ENCODE peak calls at places on chromosomes 7 and 10, in seven cellular contexts. M is uterus; V is NCI-H1092; U is sigmoid colon; K is chondrocyte; Z is Caki2; R is activated CD4-positive, alpha-beta T cell treated with anti-CD3 and anti-CD28 coated beads, Interleukin-2, amount 50 U/mL, for 1 hour. N is an unnamed sample.

GRCh38 chr7:17558558-17559332 is 260.3 kb downstream of the AHR start:
- DNase-seq in R (no peak), Z (peak; percentile 86), V (no peak), K (no peak), U (no peak), M (no peak), N (no peak)

GRCh38 chr10:77873558-77874380 is 52.8 kb downstream of the DLG5 start:
- DNase-seq in Z (peak; percentile 40), R (no peak), U (peak; percentile 91), K (no peak), M (peak; percentile 69), V (no peak), N (peak; percentile 59)

GRCh38 chr7:104973909-104974415 is 40.0 kb upstream of the KMT2E start:
- DNase-seq in V (no peak), U (no peak), R (no peak), Z (no peak), M (no peak), K (no peak), N (no peak)

GRCh38 chr7:91242097-91242846 is 22.0 kb upstream of the FZD1 start:
- DNase-seq in V (no peak), K (no peak), R (no peak), Z (peak; percentile 22), M (no peak), U (no peak), N (no peak)

GRCh38 chr7:38463277-38464224 is 167.6 kb downstream of the AMPH start:
- DNase-seq in Z (no peak), K (peak; percentile 91), V (no peak), R (peak; percentile 67), U (peak; percentile 73), M (peak; percentile 57), N (no peak)

GRCh38 chr7:132491546-132491945 is 84.7 kb downstream of the PLXNA4 start:
- DNase-seq in V (no peak), M (no peak), Z (no peak), U (no peak), K (no peak), R (no peak), N (no peak)

GRCh38 chr7:32070051-32070405 is 179 bp downstream of the PDE1C start:
- DNase-seq in M (no peak), V (no peak), R (no peak), Z (no peak), U (no peak), K (no peak), N (no peak)

GRCh38 chr10:31929986-31930675 is 1.5 kb upstream of the ARHGAP12 start:
- DNase-seq in V (no peak), Z (peak; percentile 46), R (no peak), M (no peak), U (no peak), K (no peak), N (no peak)

GRCh38 chr10:12463459-12463838 is 114.1 kb downstream of the CAMK1D start:
- DNase-seq in V (no peak), R (no peak), U (no peak), K (no peak), M (no peak), Z (no peak), N (no peak)

GRCh38 chr7:47474937-47475879 is 106.7 kb downstream of the TNS3 start:
- DNase-seq in K (no peak), U (peak; percentile 91), Z (peak; percentile 97), M (peak; percentile 83), V (no peak), R (peak; percentile 2), N (no peak)

GRCh38 chr7:140176271-140176701 is 497 bp downstream of the KDM7A start:
- DNase-seq in Z (no peak), K (no peak), U (no peak), V (peak; percentile 30), M (peak; percentile 36), R (peak; percentile 8), N (no peak)

GRCh38 chr10:45181483-45181882 is 133.9 kb downstream of the OR13A1 start:
- DNase-seq in R (no peak), M (no peak), U (peak; percentile 73), Z (no peak), V (no peak), K (no peak), N (no peak)

GRCh38 chr10:121024905-121025584 is 173.9 kb downstream of the WDR11 start:
- DNase-seq in M (peak; percentile 22), V (no peak), K (no peak), R (no peak), U (peak; percentile 76), Z (no peak), N (no peak)

GRCh38 chr10:52771534-52772455 is 789 bp downstream of the MBL2 start:
- DNase-seq in K (no peak), V (no peak), R (no peak), U (no peak), M (no peak), Z (peak; percentile 18), N (no peak)

GRCh38 chr10:117663750-117664149 is 121.2 kb downstream of the EMX2 start:
- DNase-seq in Z (peak; percentile 58), R (no peak), K (no peak), U (no peak), M (no peak), V (no peak), N (no peak)

GRCh38 chr7:92061154-92061553 is 73.1 kb downstream of the CYP51A1 start:
- DNase-seq in R (no peak), Z (no peak), U (no peak), K (no peak), V (no peak), M (no peak), N (no peak)

GRCh38 chr7:105691029-105691691 is 109.9 kb upstream of the EFCAB10 start:
- DNase-seq in U (no peak), Z (no peak), K (no peak), V (no peak), R (peak; percentile 29), M (no peak), N (no peak)

GRCh38 chr10:105253843-105254242 is 612.8 kb downstream of the SORCS3 start:
- DNase-seq in K (no peak), M (no peak), Z (no peak), V (no peak), U (no peak), R (no peak), N (no peak)

GRCh38 chr10:73865459-73866442 is 8.6 kb downstream of the CAMK2G start:
- DNase-seq in R (peak; percentile 28), U (peak; percentile 69), M (no peak), V (no peak), K (no peak), Z (no peak), N (no peak)

GRCh38 chr10:43857206-43857952 is 208.7 kb upstream of the ZNF32 start:
- DNase-seq in V (no peak), M (no peak), K (no peak), U (no peak), Z (peak; percentile 64), R (no peak), N (no peak)

GRCh38 chr7:133528796-133529195 is 275.9 kb downstream of the EXOC4 start:
- DNase-seq in R (no peak), K (no peak), U (no peak), M (no peak), V (no peak), Z (no peak), N (no peak)

GRCh38 chr10:85618841-85619240 is 747.8 kb downstream of the GRID1 start:
- DNase-seq in R (no peak), U (no peak), K (no peak), M (no peak), Z (no peak), V (no peak), N (no peak)

GRCh38 chr10:101565370-101565900 is 22.6 kb downstream of the POLL start:
- DNase-seq in Z (no peak), M (peak; percentile 2), K (no peak), R (no peak), U (peak; percentile 33), V (no peak), N (no peak)

GRCh38 chr10:20677340-20677739 is 219.8 kb downstream of the NEBL start:
- DNase-seq in M (no peak), Z (no peak), V (no peak), R (no peak), U (no peak), K (no peak), N (no peak)

GRCh38 chr10:124525751-124526600 is 64.4 kb downstream of the LHPP start:
- DNase-seq in V (no peak), U (peak; percentile 74), R (no peak), Z (no peak), K (peak; percentile 67), M (no peak), N (no peak)

GRCh38 chr10:60742512-60742911 is 35.8 kb upstream of the CDK1 start:
- DNase-seq in M (no peak), R (no peak), K (no peak), Z (no peak), V (no peak), U (no peak), N (no peak)

GRCh38 chr10:44965651-44966097 is 6.1 kb downstream of the RASSF4 start:
- DNase-seq in Z (no peak), M (no peak), R (no peak), U (no peak), K (no peak), V (no peak), N (no peak)

GRCh38 chr7:20330797-20331230 is at the start of gene ITGB8:
- DNase-seq in M (peak; percentile 52), Z (no peak), U (peak; percentile 78), K (no peak), V (peak; percentile 74), R (no peak), N (peak; percentile 79)

GRCh38 chr7:105876964-105877601 is 684 bp upstream of the ATXN7L1 start:
- DNase-seq in Z (peak; percentile 26), V (peak; percentile 27), K (no peak), M (peak; percentile 44), R (peak; percentile 10), U (peak; percentile 80), N (no peak)

GRCh38 chr10:102546606-102547310 is 43.0 kb downstream of the SUFU start:
- DNase-seq in K (peak; percentile 66), Z (no peak), U (no peak), R (no peak), M (peak; percentile 18), V (no peak), N (no peak)

GRCh38 chr10:86100581-86101061 is 266.0 kb downstream of the GRID1 start:
- DNase-seq in R (no peak), Z (peak; percentile 14), V (no peak), M (no peak), U (no peak), K (no peak), N (peak; percentile 33)

GRCh38 chr7:38375453-38375852 is 102.0 kb upstream of the TARP start:
- DNase-seq in U (no peak), V (no peak), K (no peak), Z (no peak), M (no peak), R (no peak), N (no peak)

GRCh38 chr10:43627942-43628341 is 20.7 kb downstream of the ZNF32 start:
- DNase-seq in M (no peak), Z (no peak), V (no peak), U (no peak), R (no peak), K (no peak), N (no peak)

GRCh38 chr10:22550732-22551131 is 163.6 kb downstream of the PIP4K2A start:
- DNase-seq in R (peak; percentile 76), Z (no peak), M (peak; percentile 29), K (no peak), U (no peak), V (peak; percentile 22), N (no peak)

N was measured in COR-L47.